ENCODE peak calls at places on chromosomes 5 and 9, in ten cellular contexts. E is OCI-LY7, V is Caco-2, U is cardiac muscle cell, O is AG04450, D is right lobe of liver, C is brain microvascular endothelial cell, Q is tibial artery, N is mammary epithelial cell, W is PC-3. H is an unnamed sample.

GRCh38 chr5:119336846-119337564 is 18.8 kb upstream of the TNFAIP8 start:
- DNase-seq in E (no peak), V (no peak), U (no peak), O (no peak), D (no peak), C (no peak), Q (no peak), N (no peak), W (no peak), H (no peak)

GRCh38 chr9:128286435-128286834 is 10.4 kb downstream of the SWI5 start:
- DNase-seq in E (no peak), V (no peak), U (peak; percentile 66), O (no peak), D (no peak), C (no peak), Q (no peak), N (no peak), W (no peak), H (peak; percentile 27)

GRCh38 chr9:115262952-115263351 is 145.0 kb upstream of the TNC start:
- DNase-seq in E (no peak), V (no peak), U (no peak), O (no peak), D (no peak), C (no peak), Q (no peak), N (peak; percentile 57), W (peak; percentile 65), H (peak; percentile 23)

GRCh38 chr9:134550584-134550983 is 91.0 kb upstream of the COL5A1 start:
- DNase-seq in E (no peak), V (no peak), U (no peak), O (no peak), D (no peak), C (no peak), Q (no peak), N (no peak), W (no peak), H (no peak)

GRCh38 chr5:7876867-7877266 is 7.9 kb downstream of the MTRR start:
- DNase-seq in E (no peak), V (no peak), U (peak; percentile 32), O (no peak), D (no peak), C (peak; percentile 65), Q (no peak), N (peak; percentile 77), W (peak; percentile 89), H (peak; percentile 78)

GRCh38 chr9:95073042-95073607 is 244.4 kb downstream of the FANCC start:
- DNase-seq in E (no peak), V (no peak), U (peak; percentile 33), O (no peak), D (no peak), C (no peak), Q (peak; percentile 19), N (no peak), W (peak; percentile 29), H (peak; percentile 35)

GRCh38 chr9:94553029-94553938 is 1.6 kb upstream of the PCAT7 start:
- DNase-seq in E (peak; percentile 47), V (peak; percentile 57), U (no peak), O (no peak), D (peak; percentile 93), C (no peak), Q (no peak), N (no peak), W (peak; percentile 68), H (no peak)

GRCh38 chr9:120434532-120434931 is 145.4 kb downstream of the CDK5RAP2 start:
- DNase-seq in E (no peak), V (no peak), U (peak; percentile 94), O (peak; percentile 72), D (no peak), C (peak; percentile 52), Q (peak; percentile 67), N (no peak), W (no peak), H (peak; percentile 90)

GRCh38 chr9:129972816-129973215 is 70.2 kb downstream of the FNBP1 start:
- DNase-seq in E (no peak), V (no peak), U (no peak), O (no peak), D (no peak), C (no peak), Q (no peak), N (no peak), W (peak; percentile 56), H (no peak)

GRCh38 chr9:96435345-96435744 is 14.6 kb upstream of the HABP4 start:
- DNase-seq in E (no peak), V (no peak), U (no peak), O (no peak), D (no peak), C (no peak), Q (no peak), N (no peak), W (peak; percentile 31), H (no peak)

GRCh38 chr5:78509884-78510769 is 138.4 kb downstream of the LHFPL2 start:
- DNase-seq in E (peak; percentile 71), V (no peak), U (peak; percentile 44), O (no peak), D (peak; percentile 92), C (no peak), Q (peak; percentile 70), N (peak; percentile 43), W (peak; percentile 55), H (no peak)
- H3K4me3 ChIP-seq in E (peak overlapping the region; percentile 52), V (no peak overlapping the region), U (peak overlapping the region; percentile 6), O (peak overlapping the region; percentile 31), D (peak overlapping the region; percentile 36), C (peak overlapping the region; percentile 52), Q (peak overlapping the region; percentile 51), N (no peak overlapping the region), W (peak overlapping the region; percentile 65), H (peak overlapping the region; percentile 30)

GRCh38 chr9:117043159-117043558 is 356.1 kb downstream of the TRIM32 start:
- DNase-seq in E (no peak), V (no peak), U (no peak), O (no peak), D (no peak), C (no peak), Q (no peak), N (no peak), W (no peak), H (no peak)

GRCh38 chr9:117044241-117044640 is 357.1 kb downstream of the TRIM32 start:
- DNase-seq in E (no peak), V (no peak), U (no peak), O (no peak), D (no peak), C (no peak), Q (no peak), N (no peak), W (no peak), H (no peak)

DNA sequence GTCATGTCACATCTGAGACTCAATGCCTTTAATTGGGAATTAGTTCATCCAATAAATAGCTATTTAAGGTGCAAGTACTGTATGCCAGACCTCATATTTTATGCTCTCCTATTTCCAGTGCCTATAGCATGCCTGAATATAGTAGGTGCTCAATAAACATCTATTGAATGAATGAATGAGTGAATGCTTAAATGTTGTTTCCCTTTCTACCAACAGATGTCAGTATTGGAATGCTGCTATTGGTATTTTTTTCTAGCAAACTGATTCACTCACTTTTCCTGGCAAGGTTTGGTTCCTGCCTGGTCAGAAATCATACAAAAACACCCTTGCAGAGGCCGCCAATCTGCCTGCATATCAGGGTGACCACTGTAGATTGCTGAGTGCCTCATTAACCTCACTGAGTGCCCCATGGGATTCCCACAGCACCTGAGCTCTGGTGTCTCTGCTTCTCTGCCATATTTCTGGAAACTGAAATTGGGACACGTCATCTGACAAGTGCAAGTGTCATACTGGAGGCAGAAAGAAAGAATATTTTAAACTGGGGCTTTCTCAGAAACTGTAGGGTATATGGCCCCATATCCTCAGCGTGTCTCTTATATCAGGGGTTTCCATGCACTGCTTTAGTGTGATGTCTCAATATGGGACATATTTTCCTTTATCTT is 359.7 kb downstream of the TRIM32 start:
- DNase-seq in E (no peak), V (no peak), U (peak; percentile 2), O (no peak), D (no peak), C (no peak), Q (no peak), N (no peak), W (no peak), H (no peak)
- TF ChIP-seq CTCF in E (peak; percentile 42), V (no peak), U (peak; percentile 10), O (peak; percentile 13), D (no peak), C (no peak), Q (no peak), N (peak; percentile 38), W (peak; percentile 29), H (no peak)

GRCh38 chr9:133238851-133239532 is 29.9 kb upstream of the OBP2B start:
- DNase-seq in E (peak; percentile 44), V (peak; percentile 56), U (peak; percentile 87), O (no peak), D (peak; percentile 49), C (peak; percentile 33), Q (peak; percentile 35), N (peak; percentile 31), W (peak; percentile 37), H (peak; percentile 53)
- H3K4me3 ChIP-seq in E (no peak overlapping the region), V (no peak overlapping the region), U (peak overlapping the region; percentile 24), O (no peak overlapping the region), D (peak overlapping the region; percentile 46), C (peak overlapping the region; percentile 37), Q (peak overlapping the region; percentile 26), N (no peak overlapping the region), W (no peak overlapping the region), H (peak overlapping the region; percentile 23)

GRCh38 chr9:104527109-104527508 is at the start of gene OR13C4:
- DNase-seq in E (no peak), V (no peak), U (no peak), O (no peak), D (no peak), C (no peak), Q (no peak), N (no peak), W (no peak), H (no peak)
- TF ChIP-seq CTCF in E (no peak), V (no peak), U (no peak), O (no peak), D (no peak), C (no peak), Q (no peak), N (no peak), W (no peak), H (no peak)

GRCh38 chr9:123985869-123986268 is 25.7 kb upstream of the LHX2 start:
- DNase-seq in E (no peak), V (no peak), U (no peak), O (no peak), D (no peak), C (no peak), Q (no peak), N (no peak), W (no peak), H (no peak)
- H3K4me3 ChIP-seq in E (no peak overlapping the region), V (no peak overlapping the region), U (no peak overlapping the region), O (no peak overlapping the region), D (no peak overlapping the region), C (no peak overlapping the region), Q (no peak overlapping the region), N (no peak overlapping the region), W (no peak overlapping the region), H (no peak overlapping the region)